ENCODE peak calls at places on chromosomes 12 and 14, in eight cellular contexts. Q is A549; C is uterus; K is psoas muscle; J is tibial nerve; R is mesothelial cell of epicardium; U is CD4-positive, alpha-beta T cell; G is GM23338. E is an unnamed sample.

GRCh38 chr12:53696285-53696654 is 20.4 kb upstream of the ATP5MC2 start:
- DNase-seq in Q (peak), C (no peak), K (no peak), J (no peak), R (peak), U (no peak), G (peak), E (peak)

GRCh38 chr12:89544730-89545184 is 18.9 kb upstream of the POC1B start:
- DNase-seq in Q (no peak), C (no peak), K (peak), J (no peak), R (no peak), U (no peak), G (peak), E (no peak)

GRCh38 chr12:1839956-1840550 is 19.7 kb downstream of the LRTM2 start:
- DNase-seq in Q (no peak), C (no peak), K (no peak), J (no peak), R (no peak), U (no peak), G (peak), E (no peak)

GRCh38 chr12:29771786-29772185 is 12.0 kb downstream of the TMTC1 start:
- DNase-seq in Q (no peak), C (no peak), K (no peak), J (no peak), R (no peak), U (no peak), G (no peak), E (no peak)

GRCh38 chr12:5988659-5989116 is 43.6 kb upstream of the ANO2 start:
- DNase-seq in Q (peak), C (peak), K (peak), J (peak), R (peak), U (peak), G (peak), E (peak)

GRCh38 chr14:26255213-26255612 is 342.6 kb downstream of the NOVA1 start:
- DNase-seq in Q (no peak), C (no peak), K (no peak), J (no peak), R (no peak), U (no peak), G (peak), E (peak)

GRCh38 chr12:69052613-69053408 is 119.8 kb upstream of the CPM start:
- DNase-seq in Q (peak), C (no peak), K (no peak), J (no peak), R (peak), U (no peak), G (peak), E (no peak)

GRCh38 chr12:2673966-2674810 is 120.6 kb upstream of the FKBP4 start:
- DNase-seq in Q (no peak), C (peak), K (no peak), J (no peak), R (no peak), U (no peak), G (peak), E (no peak)

GRCh38 chr12:54286042-54286931 is 5.8 kb downstream of the HNRNPA1 start:
- DNase-seq in Q (no peak), C (no peak), K (no peak), J (no peak), R (no peak), U (no peak), G (peak), E (no peak)

GRCh38 chr12:13179159-13180074 is 17.1 kb upstream of the EMP1 start:
- DNase-seq in Q (peak), C (peak), K (peak), J (no peak), R (no peak), U (peak), G (peak), E (peak)

GRCh38 chr12:91618281-91618680 is 435.7 kb upstream of the DCN start:
- DNase-seq in Q (no peak), C (no peak), K (no peak), J (no peak), R (no peak), U (no peak), G (no peak), E (no peak)

GRCh38 chr14:71665157-71665556 is 267.1 kb upstream of the RGS6 start:
- DNase-seq in Q (no peak), C (no peak), K (no peak), J (no peak), R (no peak), U (no peak), G (no peak), E (no peak)

GRCh38 chr14:72663956-72664650 is 229.8 kb downstream of the DPF3 start:
- DNase-seq in Q (no peak), C (no peak), K (no peak), J (no peak), R (no peak), U (no peak), G (no peak), E (no peak)

GRCh38 chr12:121176826-121177529 is 33.0 kb upstream of the P2RX4 start:
- DNase-seq in Q (no peak), C (no peak), K (no peak), J (no peak), R (no peak), U (no peak), G (no peak), E (no peak)

GRCh38 chr14:74907744-74908143 is 15.3 kb downstream of the RPS6KL1 start:
- DNase-seq in Q (no peak), C (no peak), K (no peak), J (no peak), R (no peak), U (no peak), G (no peak), E (no peak)

GRCh38 chr14:89720741-89721315 is 233.7 kb downstream of the EFCAB11 start:
- DNase-seq in Q (no peak), C (no peak), K (no peak), J (no peak), R (no peak), U (peak), G (peak), E (no peak)

GRCh38 chr12:56695327-56696101 is 7.4 kb upstream of the PTGES3 start:
- DNase-seq in Q (no peak), C (no peak), K (no peak), J (no peak), R (no peak), U (no peak), G (no peak), E (no peak)

GRCh38 chr12:50326636-50327284 is 43.4 kb upstream of the LIMA1 start:
- DNase-seq in Q (no peak), C (no peak), K (no peak), J (no peak), R (no peak), U (no peak), G (no peak), E (no peak)

GRCh38 chr14:22977684-22978486 is 4.5 kb downstream of the AJUBA start:
- DNase-seq in Q (peak), C (peak), K (peak), J (no peak), R (peak), U (no peak), G (peak), E (peak)

GRCh38 chr14:52313493-52313881 is 625 bp upstream of the PTGER2 start:
- DNase-seq in Q (no peak), C (no peak), K (no peak), J (no peak), R (no peak), U (no peak), G (peak), E (no peak)

GRCh38 chr14:102586420-102587119 is 5.9 kb upstream of the RCOR1 start:
- DNase-seq in Q (no peak), C (no peak), K (no peak), J (no peak), R (no peak), U (no peak), G (no peak), E (no peak)

GRCh38 chr14:77032483-77032853 is 4.0 kb upstream of the IRF2BPL start:
- DNase-seq in Q (no peak), C (no peak), K (no peak), J (no peak), R (no peak), U (no peak), G (peak), E (no peak)

GRCh38 chr12:109111775-109112491 is 4.5 kb upstream of the ACACB start:
- DNase-seq in Q (peak), C (peak), K (peak), J (peak), R (peak), U (peak), G (peak), E (peak)

GRCh38 chr12:24997970-24998582 is 49.2 kb upstream of the BCAT1 start:
- DNase-seq in Q (no peak), C (no peak), K (no peak), J (no peak), R (no peak), U (no peak), G (no peak), E (no peak)

GRCh38 chr14:88962356-88962755 is 137.9 kb downstream of the TTC8 start:
- DNase-seq in Q (no peak), C (no peak), K (no peak), J (no peak), R (no peak), U (no peak), G (no peak), E (no peak)

GRCh38 chr14:24332094-24332983 is 2.5 kb downstream of the ADCY4 start:
- DNase-seq in Q (peak), C (peak), K (peak), J (no peak), R (peak), U (peak), G (peak), E (peak)

GRCh38 chr14:36134026-36134425 is 42.5 kb downstream of the PTCSC3 start:
- DNase-seq in Q (no peak), C (no peak), K (no peak), J (no peak), R (no peak), U (no peak), G (no peak), E (no peak)

GRCh38 chr12:29346764-29347421 is 34.1 kb downstream of the ERGIC2 start:
- DNase-seq in Q (no peak), C (no peak), K (no peak), J (no peak), R (no peak), U (no peak), G (no peak), E (no peak)

GRCh38 chr12:99911967-99912366 is 72.8 kb downstream of the ANKS1B start:
- DNase-seq in Q (no peak), C (no peak), K (no peak), J (no peak), R (no peak), U (no peak), G (no peak), E (no peak)

GRCh38 chr14:91264151-91265150 is 19.9 kb upstream of the GPR68 start:
- DNase-seq in Q (no peak), C (no peak), K (peak), J (no peak), R (peak), U (no peak), G (peak), E (no peak)

DNA sequence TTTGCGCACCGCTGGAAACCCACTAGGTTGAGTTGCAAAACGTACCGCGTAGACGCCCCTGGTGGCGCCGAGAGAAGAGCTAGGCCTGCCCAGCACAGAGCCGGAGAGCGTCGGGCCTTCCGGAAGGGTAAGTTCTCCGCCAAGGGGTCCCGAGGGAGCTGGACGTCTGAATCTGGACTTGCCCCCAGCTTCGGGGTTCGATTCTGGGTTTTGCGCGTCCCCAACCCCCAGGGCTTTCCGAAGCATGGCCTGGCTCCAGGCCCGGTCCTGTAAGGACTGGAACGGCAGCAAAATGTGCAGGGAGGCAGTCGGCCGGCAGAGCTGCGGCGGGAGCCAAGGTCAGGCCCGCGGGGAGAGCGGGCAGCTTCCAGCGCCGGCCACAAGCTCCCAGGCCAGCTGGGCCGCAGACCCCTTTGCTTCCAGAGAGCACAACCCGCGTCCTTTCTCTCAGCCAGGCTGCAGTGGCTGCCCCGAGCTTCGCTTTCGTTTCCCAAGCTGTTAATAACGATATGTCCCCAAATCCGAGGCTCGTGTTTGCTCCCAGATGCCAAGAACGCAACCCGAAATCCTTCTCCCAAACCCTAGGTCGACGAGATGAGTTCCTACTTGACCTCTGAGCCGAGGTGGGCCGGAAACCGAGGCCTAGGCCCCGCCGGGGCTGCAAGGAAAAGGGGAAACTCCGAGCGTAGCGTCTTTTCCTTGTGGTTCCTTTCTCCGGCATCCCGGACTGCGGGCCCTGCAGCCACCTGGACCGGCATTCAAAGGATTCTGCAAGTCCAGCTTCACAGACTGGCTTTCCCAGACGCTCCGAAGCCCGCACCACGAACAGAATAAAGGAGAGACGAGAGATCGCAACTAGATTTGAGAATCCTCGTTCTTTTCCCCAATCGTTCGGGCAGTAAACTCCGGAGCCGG is 3.2 kb upstream of the TBX5 start:
- DNase-seq in Q (no peak), C (no peak), K (peak), J (no peak), R (no peak), U (no peak), G (peak), E (no peak)
- TF ChIP-seq CTCF in Q (no peak), C (no peak), K (no peak), J (no peak), R (no peak), U (no peak), G (no peak), E (no peak)

DNA sequence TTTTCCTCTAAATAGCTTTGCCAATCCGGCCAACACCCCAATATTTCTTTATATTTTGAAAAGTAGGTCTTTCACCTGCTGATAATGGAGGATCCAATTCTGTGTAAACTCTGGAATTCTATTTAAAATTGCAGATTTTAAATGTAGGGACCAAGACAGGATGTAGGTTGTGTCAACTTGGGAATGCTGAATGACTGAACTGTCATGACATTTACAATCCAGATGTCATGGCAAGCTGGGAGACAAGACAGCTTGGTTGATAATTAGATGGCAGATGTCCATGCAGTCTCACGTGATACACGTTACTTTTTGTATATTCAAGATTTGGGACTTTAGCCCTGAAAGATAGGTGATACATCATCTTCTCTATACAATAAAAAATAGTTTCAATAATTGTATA is 477.2 kb downstream of the DIO2 start:
- DNase-seq in Q (no peak), C (no peak), K (no peak), J (no peak), R (no peak), U (no peak), G (no peak), E (no peak)
- TF ChIP-seq CTCF in Q (no peak), C (no peak), K (no peak), J (no peak), R (no peak), U (no peak), G (no peak), E (no peak)

DNA sequence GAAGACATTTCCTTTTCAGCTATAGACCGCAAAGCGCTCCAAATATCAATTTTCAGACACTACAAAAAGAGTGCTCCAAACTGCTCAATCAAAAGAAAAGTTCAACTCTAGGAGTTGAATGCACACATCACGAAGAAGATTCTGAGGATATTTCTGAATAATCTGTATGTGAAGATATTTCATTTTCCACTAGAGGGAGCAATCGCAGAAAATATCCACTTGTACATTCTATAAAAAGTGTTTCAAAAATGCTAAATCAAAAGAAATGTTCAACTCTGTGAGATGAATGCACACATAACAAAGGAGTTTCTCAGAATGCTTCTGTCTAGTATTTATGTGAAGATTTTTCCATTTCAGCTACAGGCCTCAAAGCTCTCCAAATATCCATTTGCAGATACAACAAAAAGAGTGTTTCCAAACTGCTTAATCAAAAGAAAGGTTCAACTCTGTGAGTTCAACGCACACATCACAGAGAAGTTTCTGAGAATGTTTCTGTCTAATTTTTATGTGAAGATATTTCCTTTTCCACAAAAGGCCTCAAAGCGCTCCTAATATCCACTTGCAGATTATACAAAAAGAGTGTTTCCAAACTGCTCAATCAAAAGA is 643.8 kb upstream of the ALG10B start:
- DNase-seq in Q (no peak), C (no peak), K (no peak), J (no peak), R (no peak), U (no peak), G (peak), E (no peak)
- TF ChIP-seq CTCF in Q (peak), C (no peak), K (no peak), J (no peak), R (peak), U (no peak), G (no peak), E (peak)

DNA sequence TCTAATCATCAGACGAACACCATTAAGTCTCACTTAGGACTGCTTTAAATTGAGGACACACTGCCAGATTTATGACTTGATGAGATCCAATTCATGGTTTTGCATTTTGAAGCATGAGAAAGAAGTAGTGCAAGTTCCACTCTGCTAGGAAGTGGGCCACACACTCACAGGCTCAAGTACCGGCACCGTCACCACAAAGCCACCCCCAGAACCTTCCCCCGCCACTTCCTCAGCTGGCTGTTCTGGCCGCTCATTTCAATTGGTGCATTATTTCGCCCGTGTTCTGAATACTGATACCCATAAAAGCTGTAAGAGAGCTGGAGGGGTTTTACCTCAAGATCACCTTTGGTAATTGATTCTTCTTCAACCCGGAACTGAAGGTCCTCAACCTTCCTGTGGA is 70.1 kb downstream of the CLIP1 start:
- DNase-seq in Q (no peak), C (no peak), K (no peak), J (no peak), R (no peak), U (no peak), G (no peak), E (no peak)
- TF ChIP-seq CTCF in Q (no peak), C (no peak), K (no peak), J (no peak), R (no peak), U (no peak), G (no peak), E (no peak)

GRCh38 chr12:31234955-31235867 is 90.7 kb downstream of the SINHCAF start:
- DNase-seq in Q (peak), C (peak), K (no peak), J (no peak), R (peak), U (no peak), G (peak), E (no peak)

GRCh38 chr12:31235868-31236395 is 90.0 kb downstream of the SINHCAF start:
- DNase-seq in Q (no peak), C (no peak), K (no peak), J (no peak), R (no peak), U (no peak), G (no peak), E (no peak)

GRCh38 chr12:31234053-31234835 is 91.7 kb downstream of the SINHCAF start:
- DNase-seq in Q (no peak), C (no peak), K (no peak), J (no peak), R (no peak), U (no peak), G (no peak), E (no peak)

GRCh38 chr12:31236998-31237637 is 88.8 kb downstream of the SINHCAF start:
- DNase-seq in Q (no peak), C (no peak), K (no peak), J (no peak), R (no peak), U (no peak), G (no peak), E (no peak)

GRCh38 chr12:31238764-31239387 is 87.1 kb downstream of the SINHCAF start:
- DNase-seq in Q (peak), C (peak), K (peak), J (peak), R (peak), U (peak), G (peak), E (peak)
- TF ChIP-seq CTCF in Q (peak), C (peak), K (peak), J (peak), R (peak), U (peak), G (peak), E (peak)

GRCh38 chr14:93736378-93737014 is 51.8 kb downstream of the PRIMA1 start:
- DNase-seq in Q (peak), C (no peak), K (no peak), J (no peak), R (no peak), U (no peak), G (peak), E (no peak)
- TF ChIP-seq CTCF in Q (peak), C (no peak), K (no peak), J (no peak), R (no peak), U (no peak), G (peak), E (peak)

E was measured in D721Med.